ENCODE peak calls at places on chromosome 18, in six cellular contexts. One of them, this sample, is unnamed.

GRCh38 chr18:21264651-21265050 is 22.6 kb downstream of the GREB1L start:
- DNase-seq in psoas muscle: no peak
- DNase-seq in Calu3: peak
- DNase-seq in tibial nerve: no peak
- DNase-seq in AG04450: no peak
- DNase-seq in left ventricle myocardium inferior: no peak
- DNase-seq in this sample: no peak

GRCh38 chr18:37567994-37568359 is 2.4 kb upstream of the CELF4 start:
- DNase-seq in left ventricle myocardium inferior: no peak
- DNase-seq in tibial nerve: no peak
- DNase-seq in psoas muscle: no peak
- DNase-seq in Calu3: no peak
- DNase-seq in AG04450: no peak
- DNase-seq in this sample: no peak

GRCh38 chr18:45415614-45416013 is 199.7 kb upstream of the SLC14A2 start:
- DNase-seq in left ventricle myocardium inferior: no peak
- DNase-seq in tibial nerve: no peak
- DNase-seq in AG04450: no peak
- DNase-seq in Calu3: no peak
- DNase-seq in psoas muscle: no peak
- DNase-seq in this sample: no peak

GRCh38 chr18:35491689-35492077 is 6.1 kb downstream of the INO80C start:
- DNase-seq in Calu3: no peak
- DNase-seq in AG04450: no peak
- DNase-seq in psoas muscle: no peak
- DNase-seq in tibial nerve: no peak
- DNase-seq in left ventricle myocardium inferior: no peak
- DNase-seq in this sample: no peak

GRCh38 chr18:3111523-3112240 is 98.7 kb upstream of the LPIN2 start:
- DNase-seq in tibial nerve: no peak
- DNase-seq in AG04450: no peak
- DNase-seq in left ventricle myocardium inferior: no peak
- DNase-seq in Calu3: no peak
- DNase-seq in psoas muscle: no peak
- DNase-seq in this sample: no peak

GRCh38 chr18:11923454-11923853 is 15.3 kb upstream of the MPPE1 start:
- DNase-seq in AG04450: no peak
- DNase-seq in Calu3: no peak
- DNase-seq in psoas muscle: no peak
- DNase-seq in tibial nerve: no peak
- DNase-seq in left ventricle myocardium inferior: no peak
- DNase-seq in this sample: no peak

GRCh38 chr18:49399003-49399402 is 61.4 kb downstream of the DYM start:
- DNase-seq in left ventricle myocardium inferior: no peak
- DNase-seq in tibial nerve: no peak
- DNase-seq in psoas muscle: no peak
- DNase-seq in AG04450: no peak
- DNase-seq in Calu3: no peak
- DNase-seq in this sample: peak

GRCh38 chr18:45588831-45589558 is 26.3 kb upstream of the SLC14A2 start:
- DNase-seq in left ventricle myocardium inferior: no peak
- DNase-seq in Calu3: no peak
- DNase-seq in psoas muscle: no peak
- DNase-seq in AG04450: peak
- DNase-seq in tibial nerve: no peak
- DNase-seq in this sample: peak

GRCh38 chr18:68735498-68736343 is 20.8 kb upstream of the TMX3 start:
- DNase-seq in tibial nerve: no peak
- DNase-seq in left ventricle myocardium inferior: no peak
- DNase-seq in Calu3: no peak
- DNase-seq in psoas muscle: no peak
- DNase-seq in AG04450: peak
- DNase-seq in this sample: peak

GRCh38 chr18:8662574-8663255 is 42.6 kb upstream of the MTCL1 start:
- DNase-seq in tibial nerve: no peak
- DNase-seq in left ventricle myocardium inferior: no peak
- DNase-seq in AG04450: no peak
- DNase-seq in Calu3: no peak
- DNase-seq in psoas muscle: no peak
- DNase-seq in this sample: no peak

GRCh38 chr18:49072940-49073339 is 122.2 kb upstream of the SMAD7 start:
- DNase-seq in left ventricle myocardium inferior: no peak
- DNase-seq in psoas muscle: no peak
- DNase-seq in Calu3: no peak
- DNase-seq in AG04450: no peak
- DNase-seq in tibial nerve: no peak
- DNase-seq in this sample: no peak

GRCh38 chr18:57131782-57132181 is 15.1 kb upstream of the BOD1L2 start:
- DNase-seq in Calu3: no peak
- DNase-seq in AG04450: no peak
- DNase-seq in tibial nerve: no peak
- DNase-seq in left ventricle myocardium inferior: no peak
- DNase-seq in psoas muscle: no peak
- DNase-seq in this sample: no peak

GRCh38 chr18:74724186-74724585 is 126.5 kb downstream of the ZNF407 start:
- DNase-seq in left ventricle myocardium inferior: no peak
- DNase-seq in tibial nerve: no peak
- DNase-seq in psoas muscle: no peak
- DNase-seq in AG04450: peak
- DNase-seq in Calu3: no peak
- DNase-seq in this sample: no peak

GRCh38 chr18:76493213-76494107 is 1.6 kb downstream of the ZNF516 start:
- DNase-seq in AG04450: no peak
- DNase-seq in Calu3: no peak
- DNase-seq in tibial nerve: no peak
- DNase-seq in psoas muscle: no peak
- DNase-seq in left ventricle myocardium inferior: no peak
- DNase-seq in this sample: no peak

GRCh38 chr18:77108001-77108692 is 24.4 kb downstream of the MBP start:
- DNase-seq in psoas muscle: no peak
- DNase-seq in left ventricle myocardium inferior: no peak
- DNase-seq in AG04450: peak
- DNase-seq in tibial nerve: no peak
- DNase-seq in Calu3: no peak
- DNase-seq in this sample: no peak

GRCh38 chr18:76405280-76405679 is 89.8 kb downstream of the ZNF516 start:
- DNase-seq in tibial nerve: no peak
- DNase-seq in psoas muscle: no peak
- DNase-seq in Calu3: no peak
- DNase-seq in left ventricle myocardium inferior: no peak
- DNase-seq in AG04450: no peak
- DNase-seq in this sample: no peak

GRCh38 chr18:35430721-35431441 is 53.7 kb upstream of the ZNF396 start:
- DNase-seq in psoas muscle: no peak
- DNase-seq in Calu3: no peak
- DNase-seq in left ventricle myocardium inferior: no peak
- DNase-seq in AG04450: no peak
- DNase-seq in tibial nerve: no peak
- DNase-seq in this sample: no peak

GRCh38 chr18:62365420-62365819 is 40.3 kb downstream of the TNFRSF11A start:
- DNase-seq in Calu3: no peak
- DNase-seq in AG04450: no peak
- DNase-seq in left ventricle myocardium inferior: no peak
- DNase-seq in tibial nerve: no peak
- DNase-seq in psoas muscle: no peak
- DNase-seq in this sample: no peak

GRCh38 chr18:48032876-48033769 is 102.7 kb upstream of the SMAD2 start:
- DNase-seq in psoas muscle: no peak
- DNase-seq in tibial nerve: no peak
- DNase-seq in Calu3: no peak
- DNase-seq in left ventricle myocardium inferior: no peak
- DNase-seq in AG04450: no peak
- DNase-seq in this sample: no peak

GRCh38 chr18:45330170-45330594 is 285.1 kb upstream of the SLC14A2 start:
- DNase-seq in psoas muscle: peak
- DNase-seq in Calu3: no peak
- DNase-seq in AG04450: no peak
- DNase-seq in left ventricle myocardium inferior: no peak
- DNase-seq in tibial nerve: no peak
- DNase-seq in this sample: no peak

GRCh38 chr18:79951545-79952456 is at the start of gene SLC66A2:
- DNase-seq in left ventricle myocardium inferior: peak
- DNase-seq in psoas muscle: peak
- DNase-seq in tibial nerve: peak
- DNase-seq in Calu3: peak
- DNase-seq in AG04450: peak
- DNase-seq in this sample: peak
- TF ChIP-seq CTCF in left ventricle myocardium inferior: peak
- TF ChIP-seq CTCF in psoas muscle: no peak
- TF ChIP-seq CTCF in tibial nerve: no peak
- TF ChIP-seq CTCF in Calu3: no peak
- TF ChIP-seq CTCF in AG04450: no peak
- TF ChIP-seq CTCF in this sample: no peak

GRCh38 chr18:24270358-24270936 is 127.2 kb downstream of the OSBPL1A start:
- DNase-seq in left ventricle myocardium inferior: no peak
- DNase-seq in psoas muscle: no peak
- DNase-seq in tibial nerve: no peak
- DNase-seq in Calu3: no peak
- DNase-seq in AG04450: no peak
- DNase-seq in this sample: no peak

GRCh38 chr18:24270937-24271380 is 126.7 kb downstream of the OSBPL1A start:
- DNase-seq in tibial nerve: no peak
- DNase-seq in left ventricle myocardium inferior: no peak
- DNase-seq in AG04450: no peak
- DNase-seq in Calu3: no peak
- DNase-seq in psoas muscle: no peak
- DNase-seq in this sample: peak

GRCh38 chr18:24273596-24273995 is 124.0 kb downstream of the OSBPL1A start:
- DNase-seq in left ventricle myocardium inferior: no peak
- DNase-seq in Calu3: peak
- DNase-seq in AG04450: no peak
- DNase-seq in psoas muscle: no peak
- DNase-seq in tibial nerve: no peak
- DNase-seq in this sample: no peak

GRCh38 chr18:24268784-24269550 is 128.7 kb downstream of the OSBPL1A start:
- DNase-seq in left ventricle myocardium inferior: no peak
- DNase-seq in AG04450: no peak
- DNase-seq in psoas muscle: no peak
- DNase-seq in Calu3: no peak
- DNase-seq in tibial nerve: no peak
- DNase-seq in this sample: no peak

GRCh38 chr18:24271381-24272331 is 126.0 kb downstream of the OSBPL1A start:
- DNase-seq in psoas muscle: peak
- DNase-seq in left ventricle myocardium inferior: peak
- DNase-seq in AG04450: no peak
- DNase-seq in tibial nerve: peak
- DNase-seq in Calu3: peak
- DNase-seq in this sample: no peak
- TF ChIP-seq CTCF in psoas muscle: peak
- TF ChIP-seq CTCF in left ventricle myocardium inferior: peak
- TF ChIP-seq CTCF in AG04450: peak
- TF ChIP-seq CTCF in tibial nerve: no peak
- TF ChIP-seq CTCF in Calu3: no peak
- TF ChIP-seq CTCF in this sample: peak

GRCh38 chr18:59246796-59247195 is 26.5 kb downstream of the RAX start:
- DNase-seq in AG04450: no peak
- DNase-seq in left ventricle myocardium inferior: no peak
- DNase-seq in tibial nerve: no peak
- DNase-seq in psoas muscle: no peak
- DNase-seq in Calu3: no peak
- DNase-seq in this sample: no peak

GRCh38 chr18:59249186-59249774 is 24.0 kb downstream of the RAX start:
- DNase-seq in psoas muscle: no peak
- DNase-seq in AG04450: peak
- DNase-seq in Calu3: peak
- DNase-seq in left ventricle myocardium inferior: no peak
- DNase-seq in tibial nerve: no peak
- DNase-seq in this sample: peak
- TF ChIP-seq CTCF in psoas muscle: peak
- TF ChIP-seq CTCF in AG04450: peak
- TF ChIP-seq CTCF in Calu3: peak
- TF ChIP-seq CTCF in left ventricle myocardium inferior: peak
- TF ChIP-seq CTCF in tibial nerve: peak
- TF ChIP-seq CTCF in this sample: peak

GRCh38 chr18:44098551-44099098 is 582.1 kb upstream of the SETBP1 start:
- DNase-seq in tibial nerve: no peak
- DNase-seq in psoas muscle: no peak
- DNase-seq in left ventricle myocardium inferior: no peak
- DNase-seq in Calu3: no peak
- DNase-seq in AG04450: no peak
- DNase-seq in this sample: no peak
- TF ChIP-seq CTCF in tibial nerve: no peak
- TF ChIP-seq CTCF in psoas muscle: no peak
- TF ChIP-seq CTCF in left ventricle myocardium inferior: peak
- TF ChIP-seq CTCF in Calu3: no peak
- TF ChIP-seq CTCF in AG04450: peak
- TF ChIP-seq CTCF in this sample: no peak

GRCh38 chr18:58562146-58562998 is 66.5 kb downstream of the ALPK2 start:
- DNase-seq in left ventricle myocardium inferior: no peak
- DNase-seq in Calu3: no peak
- DNase-seq in psoas muscle: no peak
- DNase-seq in tibial nerve: no peak
- DNase-seq in AG04450: no peak
- DNase-seq in this sample: no peak
- TF ChIP-seq CTCF in left ventricle myocardium inferior: no peak
- TF ChIP-seq CTCF in Calu3: no peak
- TF ChIP-seq CTCF in psoas muscle: no peak
- TF ChIP-seq CTCF in tibial nerve: no peak
- TF ChIP-seq CTCF in AG04450: no peak
- TF ChIP-seq CTCF in this sample: no peak

GRCh38 chr18:54777118-54777791 is 51.0 kb upstream of the RAB27B start:
- DNase-seq in Calu3: no peak
- DNase-seq in left ventricle myocardium inferior: no peak
- DNase-seq in AG04450: no peak
- DNase-seq in psoas muscle: no peak
- DNase-seq in tibial nerve: no peak
- DNase-seq in this sample: no peak

GRCh38 chr18:54774423-54774822 is 53.9 kb upstream of the RAB27B start:
- DNase-seq in Calu3: no peak
- DNase-seq in tibial nerve: no peak
- DNase-seq in left ventricle myocardium inferior: no peak
- DNase-seq in psoas muscle: no peak
- DNase-seq in AG04450: no peak
- DNase-seq in this sample: no peak

GRCh38 chr18:54776282-54776977 is 51.8 kb upstream of the RAB27B start:
- DNase-seq in AG04450: peak
- DNase-seq in Calu3: peak
- DNase-seq in tibial nerve: no peak
- DNase-seq in left ventricle myocardium inferior: no peak
- DNase-seq in psoas muscle: no peak
- DNase-seq in this sample: peak

GRCh38 chr18:54774971-54775665 is 53.2 kb upstream of the RAB27B start:
- DNase-seq in tibial nerve: no peak
- DNase-seq in AG04450: no peak
- DNase-seq in psoas muscle: no peak
- DNase-seq in Calu3: no peak
- DNase-seq in left ventricle myocardium inferior: no peak
- DNase-seq in this sample: no peak

DNA sequence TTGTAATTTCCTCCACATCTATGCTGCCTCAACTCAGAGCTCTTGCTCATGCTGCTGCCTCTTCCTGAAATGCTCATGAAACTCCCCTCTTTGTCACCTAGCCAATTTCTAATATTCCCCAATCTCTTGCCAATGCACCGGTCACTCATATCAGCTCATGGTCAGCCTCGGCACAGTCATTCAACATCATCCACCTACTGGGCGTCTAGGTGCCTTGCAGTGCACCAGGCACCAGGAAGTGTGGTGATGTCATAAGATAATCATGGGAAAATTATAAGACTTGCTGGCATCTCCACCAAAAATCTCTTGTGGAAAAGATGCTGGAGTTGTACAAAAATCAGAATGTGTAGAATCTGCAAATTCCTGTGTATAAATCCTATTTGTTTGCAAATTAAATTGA is 52.6 kb upstream of the RAB27B start:
- DNase-seq in AG04450: no peak
- DNase-seq in Calu3: peak
- DNase-seq in left ventricle myocardium inferior: no peak
- DNase-seq in psoas muscle: no peak
- DNase-seq in tibial nerve: no peak
- DNase-seq in this sample: peak
- TF ChIP-seq CTCF in AG04450: peak
- TF ChIP-seq CTCF in Calu3: peak
- TF ChIP-seq CTCF in left ventricle myocardium inferior: no peak
- TF ChIP-seq CTCF in psoas muscle: no peak
- TF ChIP-seq CTCF in tibial nerve: no peak
- TF ChIP-seq CTCF in this sample: peak